ENCODE peak calls at places on chromosome 9, in seven cellular contexts. S is DMS79 treated with DMSO at 0.1 percent for 48 hours; K is renal cortical epithelial cell; D is HTR-8/SVneo; L is stimulated activated naive CD4-positive, alpha-beta T cell treated with Interleukin-2 at 50 U/mL for 16 hours; T is heart left ventricle; F is activated effector memory CD4-positive, alpha-beta T cell treated with Interleukin-2 at 50 U/mL for 16 hours. W is an unnamed sample.

GRCh38 chr9:136762915-136763648 is 1.2 kb downstream of the LCN15 start:
- DNase-seq in S (no peak), K (no peak), D (no peak), L (peak), T (peak), F (no peak), W (no peak)

GRCh38 chr9:129697111-129697955 is 31.9 kb downstream of the PRRX2 start:
- DNase-seq in S (peak), K (no peak), D (peak), L (no peak), T (peak), F (no peak), W (no peak)

GRCh38 chr9:113463418-113464285 is at the start of gene RGS3:
- DNase-seq in S (peak), K (peak), D (peak), L (no peak), T (peak), F (no peak), W (no peak)

GRCh38 chr9:10045598-10045997 is 567.2 kb downstream of the PTPRD start:
- DNase-seq in S (no peak), K (peak), D (no peak), L (no peak), T (no peak), F (no peak), W (no peak)

GRCh38 chr9:127979333-127980055 is 1.3 kb downstream of the EEIG1 start:
- DNase-seq in S (peak), K (no peak), D (no peak), L (no peak), T (no peak), F (no peak), W (peak)

GRCh38 chr9:110050925-110051355 is 157.0 kb downstream of the C9orf152 start:
- DNase-seq in S (no peak), K (peak), D (peak), L (no peak), T (no peak), F (no peak), W (no peak)

GRCh38 chr9:92632641-92633040 is 37.3 kb downstream of the IPPK start:
- DNase-seq in S (no peak), K (no peak), D (no peak), L (no peak), T (no peak), F (no peak), W (no peak)

GRCh38 chr9:113509463-113509862 is 45.9 kb downstream of the RGS3 start:
- DNase-seq in S (no peak), K (peak), D (no peak), L (no peak), T (no peak), F (no peak), W (no peak)

GRCh38 chr9:77957652-77958051 is 74.0 kb downstream of the GNAQ start:
- DNase-seq in S (no peak), K (no peak), D (no peak), L (no peak), T (no peak), F (no peak), W (no peak)

GRCh38 chr9:120392245-120392644 is 187.7 kb downstream of the CDK5RAP2 start:
- DNase-seq in S (no peak), K (no peak), D (no peak), L (no peak), T (no peak), F (no peak), W (no peak)

GRCh38 chr9:83441390-83441789 is 96.8 kb downstream of the FRMD3 start:
- DNase-seq in S (peak), K (no peak), D (no peak), L (no peak), T (no peak), F (no peak), W (no peak)

GRCh38 chr9:98873535-98874432 is 66.3 kb downstream of the GALNT12 start:
- DNase-seq in S (no peak), K (peak), D (no peak), L (no peak), T (peak), F (no peak), W (no peak)

GRCh38 chr9:87336914-87337333 is 160.7 kb upstream of the DAPK1 start:
- DNase-seq in S (no peak), K (peak), D (peak), L (no peak), T (peak), F (no peak), W (peak)

GRCh38 chr9:88580961-88581360 is 46.0 kb downstream of the NXNL2 start:
- DNase-seq in S (no peak), K (no peak), D (no peak), L (no peak), T (no peak), F (no peak), W (no peak)

GRCh38 chr9:28648723-28649122 is 1075.4 kb upstream of the C9orf72 start:
- DNase-seq in S (no peak), K (no peak), D (no peak), L (no peak), T (no peak), F (no peak), W (no peak)

GRCh38 chr9:36625006-36625600 is 52.4 kb downstream of the MELK start:
- DNase-seq in S (no peak), K (peak), D (peak), L (no peak), T (peak), F (no peak), W (peak)

GRCh38 chr9:97555164-97555563 is 53.7 kb downstream of the TMOD1 start:
- DNase-seq in S (no peak), K (no peak), D (no peak), L (no peak), T (peak), F (no peak), W (no peak)

GRCh38 chr9:70477907-70478480 is 63.5 kb upstream of the KLF9 start:
- DNase-seq in S (no peak), K (peak), D (no peak), L (no peak), T (no peak), F (no peak), W (no peak)

GRCh38 chr9:133370680-133371079 is 5.2 kb downstream of the SURF4 start:
- DNase-seq in S (no peak), K (no peak), D (no peak), L (peak), T (no peak), F (peak), W (no peak)

GRCh38 chr9:9557804-9558334 is 1054.9 kb downstream of the PTPRD start:
- DNase-seq in S (no peak), K (no peak), D (no peak), L (no peak), T (no peak), F (no peak), W (no peak)

GRCh38 chr9:15999422-16000339 is 446.8 kb downstream of the CCDC171 start:
- DNase-seq in S (no peak), K (peak), D (peak), L (no peak), T (peak), F (no peak), W (no peak)

GRCh38 chr9:97503862-97504210 is 2.4 kb downstream of the TMOD1 start:
- DNase-seq in S (no peak), K (no peak), D (no peak), L (no peak), T (no peak), F (no peak), W (no peak)